ENCODE peak calls at places on chromosomes 3 and 15, in eight cellular contexts. A, S, J, P, R, N, V and W are unnamed samples.

GRCh38 chr3:38992117-38992779 is 59.5 kb downstream of the SCN11A start:
- DNase-seq in P (no peak), N (no peak), J (peak; percentile 79), V (no peak), A (no peak), R (peak; percentile 23), S (peak; percentile 85), W (peak; percentile 56)

GRCh38 chr15:101526442-101526841 is 36.9 kb upstream of the PCSK6 start:
- DNase-seq in N (no peak), J (no peak), R (no peak), P (no peak), A (no peak), S (no peak), V (no peak), W (no peak)

GRCh38 chr3:171854649-171855305 is 11.6 kb downstream of the TMEM212 start:
- DNase-seq in J (no peak), S (peak; percentile 22), N (peak; percentile 17), P (no peak), V (no peak), R (no peak), A (peak; percentile 13), W (no peak)

GRCh38 chr3:81910244-81910852 is 148.9 kb upstream of the GBE1 start:
- DNase-seq in V (no peak), S (peak; percentile 69), A (peak; percentile 23), R (peak; percentile 1), P (no peak), N (peak; percentile 69), J (peak; percentile 15), W (peak; percentile 81)

GRCh38 chr15:69509131-69509530 is 56.5 kb downstream of the RPLP1 start:
- DNase-seq in N (no peak), P (peak; percentile 20), S (peak; percentile 12), V (no peak), R (no peak), A (no peak), J (peak; percentile 56), W (no peak)

GRCh38 chr3:167094632-167095031 is 285.5 kb downstream of the ZBBX start:
- DNase-seq in S (no peak), N (no peak), P (no peak), J (no peak), V (no peak), R (no peak), A (no peak), W (no peak)

GRCh38 chr3:196138464-196138863 is 56.6 kb upstream of the TFRC start:
- DNase-seq in A (no peak), N (no peak), S (no peak), R (no peak), P (no peak), V (no peak), J (no peak), W (no peak)

GRCh38 chr3:127860223-127860622 is 37.9 kb upstream of the MGLL start:
- DNase-seq in V (no peak), S (no peak), P (peak; percentile 64), J (no peak), A (no peak), N (no peak), R (no peak), W (no peak)

GRCh38 chr3:124701687-124702086 is 28.6 kb upstream of the UMPS start:
- DNase-seq in A (no peak), P (no peak), S (no peak), N (no peak), V (no peak), R (no peak), J (peak; percentile 78), W (peak; percentile 83)

GRCh38 chr3:150235799-150236198 is 172.3 kb upstream of the TSC22D2 start:
- DNase-seq in P (no peak), N (no peak), R (no peak), S (peak; percentile 17), A (no peak), J (peak; percentile 96), V (no peak), W (peak; percentile 70)

GRCh38 chr3:188557230-188557629 is 403.3 kb downstream of the LPP start:
- DNase-seq in A (no peak), J (no peak), N (no peak), V (no peak), S (no peak), P (no peak), R (no peak), W (no peak)

GRCh38 chr3:188559069-188559410 is 405.1 kb downstream of the LPP start:
- DNase-seq in P (no peak), N (no peak), A (no peak), V (no peak), J (peak; percentile 65), R (no peak), S (no peak), W (no peak)

GRCh38 chr3:188558343-188559068 is 404.5 kb downstream of the LPP start:
- DNase-seq in V (no peak), P (no peak), R (no peak), S (no peak), A (no peak), N (no peak), J (peak; percentile 62), W (peak; percentile 38)

GRCh38 chr3:188553569-188553968 is 399.6 kb downstream of the LPP start:
- DNase-seq in R (no peak), V (no peak), S (peak; percentile 55), A (no peak), N (no peak), P (no peak), J (peak; percentile 29), W (no peak)

GRCh38 chr3:188554404-188554803 is 400.4 kb downstream of the LPP start:
- DNase-seq in V (no peak), A (no peak), S (peak; percentile 85), P (no peak), N (no peak), R (no peak), J (peak; percentile 58), W (peak; percentile 23)
- H3K4me3 ChIP-seq in V (no peak overlapping the region), A (no peak overlapping the region), S (no peak overlapping the region), P (no peak overlapping the region), N (no peak overlapping the region), R (no peak overlapping the region), J (no peak overlapping the region), W (no peak overlapping the region)

GRCh38 chr3:46093327-46093932 is 66.1 kb upstream of the XCR1 start:
- DNase-seq in V (no peak), N (no peak), R (no peak), A (no peak), J (no peak), S (no peak), P (no peak), W (no peak)

GRCh38 chr3:46095307-46095706 is 68.0 kb upstream of the XCR1 start:
- DNase-seq in V (no peak), P (no peak), A (no peak), S (no peak), N (no peak), R (no peak), J (no peak), W (no peak)

GRCh38 chr3:46092704-46093085 is 65.4 kb upstream of the XCR1 start:
- DNase-seq in N (no peak), R (no peak), V (no peak), J (no peak), P (no peak), A (no peak), S (no peak), W (no peak)

GRCh38 chr3:46096336-46096735 is 69.1 kb upstream of the XCR1 start:
- DNase-seq in S (no peak), R (no peak), P (no peak), J (peak; percentile 20), A (no peak), N (no peak), V (no peak), W (no peak)

DNA sequence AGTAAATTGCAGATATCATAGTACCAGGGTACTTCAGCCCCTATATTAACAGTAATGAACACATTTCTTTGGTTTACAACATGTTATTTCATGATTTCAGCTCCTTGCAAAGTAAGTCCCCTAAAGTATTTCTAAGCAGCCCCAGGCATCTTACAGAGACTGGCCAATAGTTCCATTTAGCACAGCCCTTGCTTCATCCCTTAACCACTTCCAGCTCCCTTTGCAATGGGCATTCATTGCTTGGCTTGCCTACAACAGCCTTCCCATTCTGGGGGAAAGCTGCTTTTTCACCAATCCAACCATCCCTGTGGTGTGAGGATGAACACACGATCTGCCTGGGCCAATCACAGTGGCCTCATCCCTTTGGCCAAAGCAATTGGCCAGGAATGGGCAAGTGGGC is 67.2 kb upstream of the XCR1 start:
- DNase-seq in N (no peak), A (no peak), J (no peak), R (no peak), S (no peak), P (no peak), V (no peak), W (no peak)
- H3K4me1 ChIP-seq in N (no peaks in the 10 kb centered on the region), A (no peaks in the 10 kb centered on the region), J (peaks cover 23% of the 10 kb centered on the region), R (peaks cover 13% of the 10 kb centered on the region), S (peaks cover 21% of the 10 kb centered on the region), P (no peaks in the 10 kb centered on the region), V (no peaks in the 10 kb centered on the region), W (peaks cover 38% of the 10 kb centered on the region)

GRCh38 chr3:10006762-10007090 is 19.5 kb upstream of the FANCD2 start:
- DNase-seq in J (no peak), V (no peak), N (no peak), P (no peak), A (no peak), S (no peak), R (no peak), W (no peak)

GRCh38 chr3:10002951-10003350 is 16.3 kb upstream of the EMC3 start:
- DNase-seq in J (no peak), R (no peak), V (no peak), P (peak; percentile 10), N (no peak), A (no peak), S (no peak), W (no peak)

GRCh38 chr3:10004506-10004905 is 17.9 kb upstream of the EMC3 start:
- DNase-seq in A (no peak), J (no peak), N (no peak), S (no peak), P (no peak), V (no peak), R (no peak), W (no peak)

GRCh38 chr3:10006048-10006761 is 19.6 kb upstream of the EMC3 start:
- DNase-seq in A (no peak), J (no peak), V (no peak), N (no peak), S (no peak), R (no peak), P (no peak), W (no peak)

DNA sequence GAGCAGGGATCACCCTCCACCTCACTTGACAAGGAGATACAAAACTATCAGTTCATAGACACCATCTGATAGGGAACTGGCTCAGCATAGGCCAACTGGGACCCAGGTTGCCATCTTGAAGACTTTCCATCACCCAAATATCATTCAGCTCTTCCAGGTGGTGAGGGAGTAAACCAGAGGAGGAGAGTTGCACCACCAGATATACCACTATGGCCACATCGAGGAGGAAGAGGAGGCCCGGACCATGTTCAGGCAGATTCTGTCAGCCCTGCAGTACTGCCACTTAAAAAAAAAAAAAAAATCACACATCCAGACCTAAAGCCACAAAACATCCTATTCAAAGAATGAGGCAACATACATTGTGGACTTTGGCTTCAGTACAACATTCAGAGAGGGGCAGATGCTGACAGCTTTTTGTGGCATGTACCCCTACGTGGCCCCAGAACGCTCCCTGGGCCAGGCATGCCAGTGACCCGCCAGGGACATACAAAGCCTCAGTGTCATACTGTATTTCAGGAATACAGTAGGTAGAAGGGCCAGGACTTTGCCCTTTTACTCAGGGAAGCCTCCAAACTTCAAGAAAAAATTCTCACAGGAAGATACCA is 18.4 kb upstream of the EMC3 start:
- DNase-seq in R (no peak), J (no peak), P (no peak), A (no peak), S (no peak), V (no peak), N (no peak), W (peak; percentile 40)
- H3K9ac ChIP-seq in R (no peak overlapping the region), J (no peak overlapping the region), P (no peak overlapping the region), A (no peak overlapping the region), S (no peak overlapping the region), V (no peak overlapping the region), N (no peak overlapping the region), W (no peak overlapping the region)

GRCh38 chr15:66394912-66395311 is 8.2 kb downstream of the MAP2K1 start:
- DNase-seq in S (no peak), A (no peak), N (no peak), P (no peak), V (no peak), J (no peak), R (no peak), W (no peak)
- H3K4me3 ChIP-seq in S (no peak overlapping the region), A (no peak overlapping the region), N (no peak overlapping the region), P (no peak overlapping the region), V (no peak overlapping the region), J (no peak overlapping the region), R (no peak overlapping the region), W (no peak overlapping the region)